ENCODE peak calls at places on chromosome 9, in seven cellular contexts. J is kidney tubule cell, T is Right ventricle myocardium inferior, I is HS-5, L is sigmoid colon, G is iPS DF 19.7, P is NB4. W is an unnamed sample.
A peak's percentile ranks its signal among the peaks of the same experiment; 100 is the strongest.

GRCh38 chr9:86624616-86625015 is 270.4 kb upstream of the TUT7 start:
- DNase-seq in J (no peak), T (no peak), I (no peak), L (no peak), G (no peak), P (no peak), W (no peak)

GRCh38 chr9:20550326-20550725 is 72.0 kb downstream of the MLLT3 start:
- DNase-seq in J (peak; percentile 77), T (no peak), I (no peak), L (no peak), G (no peak), P (no peak), W (no peak)

GRCh38 chr9:103397868-103398600 is 402.9 kb downstream of the CYLC2 start:
- DNase-seq in J (peak; percentile 87), T (no peak), I (peak; percentile 47), L (no peak), G (no peak), P (peak; percentile 55), W (peak; percentile 14)

GRCh38 chr9:3012843-3013242 is 168.9 kb upstream of the PUM3 start:
- DNase-seq in J (no peak), T (no peak), I (no peak), L (no peak), G (no peak), P (peak; percentile 99), W (no peak)

GRCh38 chr9:109781086-109781485 is 1.1 kb downstream of the PALM2AKAP2 start:
- DNase-seq in J (no peak), T (no peak), I (no peak), L (no peak), G (no peak), P (no peak), W (no peak)

GRCh38 chr9:118558026-118558425 is 811.2 kb downstream of the BRINP1 start:
- DNase-seq in J (peak; percentile 81), T (no peak), I (no peak), L (no peak), G (no peak), P (no peak), W (no peak)

GRCh38 chr9:109925810-109926209 is 145.8 kb downstream of the PALM2AKAP2 start:
- DNase-seq in J (no peak), T (no peak), I (no peak), L (no peak), G (no peak), P (no peak), W (no peak)

GRCh38 chr9:23542438-23542837 is 283.6 kb downstream of the ELAVL2 start:
- DNase-seq in J (peak; percentile 11), T (no peak), I (no peak), L (no peak), G (no peak), P (no peak), W (no peak)

GRCh38 chr9:96884443-96884842 is 30.1 kb upstream of the ZNF782 start:
- DNase-seq in J (peak; percentile 99), T (no peak), I (peak; percentile 87), L (no peak), G (no peak), P (no peak), W (peak; percentile 46)

GRCh38 chr9:110455860-110456259 is 118.2 kb upstream of the TXNDC8 start:
- DNase-seq in J (no peak), T (no peak), I (no peak), L (no peak), G (no peak), P (no peak), W (no peak)

GRCh38 chr9:34072868-34073590 is 24.3 kb upstream of the UBAP2 start:
- DNase-seq in J (peak; percentile 94), T (no peak), I (peak; percentile 56), L (peak; percentile 69), G (no peak), P (peak; percentile 74), W (peak; percentile 29)

GRCh38 chr9:134939080-134939733 is 21.5 kb upstream of the FCN1 start:
- DNase-seq in J (no peak), T (peak; percentile 34), I (no peak), L (no peak), G (no peak), P (no peak), W (no peak)

GRCh38 chr9:100515578-100516494 is 42.9 kb downstream of the TMEFF1 start:
- DNase-seq in J (peak; percentile 10), T (no peak), I (no peak), L (no peak), G (no peak), P (no peak), W (no peak)

GRCh38 chr9:124510650-124511425 is 3.6 kb upstream of the NR5A1 start:
- DNase-seq in J (peak; percentile 9), T (no peak), I (no peak), L (no peak), G (no peak), P (no peak), W (no peak)

GRCh38 chr9:134800791-134801339 is 79.7 kb upstream of the FCN2 start:
- DNase-seq in J (no peak), T (no peak), I (no peak), L (no peak), G (no peak), P (no peak), W (no peak)

GRCh38 chr9:95876595-95876994 is 1.1 kb downstream of the ERCC6L2 start:
- DNase-seq in J (no peak), T (no peak), I (no peak), L (no peak), G (no peak), P (peak; percentile 20), W (no peak)

GRCh38 chr9:21974542-21975409 is 19.4 kb downstream of the CDKN2A start:
- DNase-seq in J (peak; percentile 76), T (peak; percentile 74), I (peak; percentile 63), L (no peak), G (no peak), P (no peak), W (no peak)

GRCh38 chr9:5310851-5311250 is 6.3 kb upstream of the RLN2 start:
- DNase-seq in J (no peak), T (no peak), I (no peak), L (no peak), G (no peak), P (no peak), W (no peak)

GRCh38 chr9:715743-716400 is 125.6 kb upstream of the DMRT1 start:
- DNase-seq in J (peak; percentile 9), T (no peak), I (no peak), L (no peak), G (no peak), P (peak; percentile 55), W (no peak)

GRCh38 chr9:128912270-128912853 is 8.4 kb upstream of the PHYHD1 start:
- DNase-seq in J (peak; percentile 96), T (no peak), I (peak; percentile 80), L (no peak), G (no peak), P (no peak), W (peak; percentile 87)

GRCh38 chr9:113620377-113621161 is 157.0 kb downstream of the RGS3 start:
- DNase-seq in J (peak; percentile 98), T (no peak), I (peak; percentile 93), L (peak; percentile 91), G (peak; percentile 75), P (no peak), W (peak; percentile 96)

GRCh38 chr9:125284855-125285254 is 23.2 kb downstream of the GAPVD1 start:
- DNase-seq in J (no peak), T (no peak), I (no peak), L (no peak), G (no peak), P (no peak), W (no peak)

GRCh38 chr9:97889941-97890557 is 32.3 kb downstream of the TRMO start:
- DNase-seq in J (peak; percentile 20), T (no peak), I (no peak), L (no peak), G (no peak), P (peak; percentile 57), W (no peak)

GRCh38 chr9:133870598-133871595 is 121.2 kb downstream of the VAV2 start:
- DNase-seq in J (no peak), T (no peak), I (no peak), L (no peak), G (no peak), P (no peak), W (no peak)

GRCh38 chr9:127445851-127446719 is 5.1 kb downstream of the RPL12 start:
- DNase-seq in J (peak; percentile 21), T (no peak), I (no peak), L (no peak), G (no peak), P (peak; percentile 56), W (no peak)

GRCh38 chr9:121744002-121744686 is 92.7 kb downstream of the DAB2IP start:
- DNase-seq in J (peak; percentile 69), T (no peak), I (no peak), L (peak; percentile 84), G (no peak), P (peak; percentile 59), W (no peak)

GRCh38 chr9:116208417-116209232 is 55.0 kb downstream of the PAPPA start:
- DNase-seq in J (peak; percentile 38), T (no peak), I (peak; percentile 16), L (no peak), G (no peak), P (no peak), W (no peak)

GRCh38 chr9:71743217-71743705 is 25.1 kb downstream of the CEMIP2 start:
- DNase-seq in J (no peak), T (no peak), I (no peak), L (no peak), G (no peak), P (no peak), W (no peak)

GRCh38 chr9:137030528-137030927 is 1.4 kb downstream of the FUT7 start:
- DNase-seq in J (no peak), T (no peak), I (no peak), L (no peak), G (no peak), P (peak; percentile 98), W (no peak)

GRCh38 chr9:34332370-34332964 is 3.1 kb downstream of the NUDT2 start:
- DNase-seq in J (peak; percentile 57), T (no peak), I (no peak), L (no peak), G (no peak), P (peak; percentile 72), W (no peak)

GRCh38 chr9:128117613-128118471 is 9.7 kb downstream of the PTGES2 start:
- DNase-seq in J (peak; percentile 90), T (peak; percentile 97), I (peak; percentile 56), L (peak; percentile 96), G (no peak), P (peak; percentile 88), W (no peak)

GRCh38 chr9:88942411-88942810 is 48.9 kb upstream of the S1PR3 start:
- DNase-seq in J (no peak), T (no peak), I (no peak), L (no peak), G (no peak), P (no peak), W (no peak)

GRCh38 chr9:121445986-121446385 is 53.7 kb downstream of the GGTA1 start:
- DNase-seq in J (no peak), T (no peak), I (no peak), L (no peak), G (no peak), P (peak; percentile 31), W (no peak)

GRCh38 chr9:135563858-135564257 is 2.3 kb downstream of the PAEP start:
- DNase-seq in J (no peak), T (no peak), I (no peak), L (no peak), G (no peak), P (no peak), W (no peak)

GRCh38 chr9:38682713-38683112 is 37.2 kb downstream of the FAM240B start:
- DNase-seq in J (peak; percentile 93), T (no peak), I (peak; percentile 79), L (no peak), G (peak; percentile 79), P (no peak), W (peak; percentile 96)

GRCh38 chr9:91577540-91577939 is 153.9 kb upstream of the NFIL3 start:
- DNase-seq in J (no peak), T (no peak), I (no peak), L (no peak), G (no peak), P (no peak), W (no peak)

GRCh38 chr9:97387936-97388684 is 23.8 kb upstream of the TDRD7 start:
- DNase-seq in J (no peak), T (no peak), I (no peak), L (no peak), G (no peak), P (no peak), W (no peak)

GRCh38 chr9:27059907-27060306 is 49.1 kb upstream of the TEK start:
- DNase-seq in J (no peak), T (no peak), I (no peak), L (no peak), G (no peak), P (no peak), W (no peak)